ENCODE peak calls at places on chromosomes 7 and 10, in four cellular contexts. M is IMR-90, C is mesenchymal stem cell, T is trophoblast cell. E is an unnamed sample.

GRCh38 chr7:104943502-104944343 is 70.3 kb upstream of the KMT2E start:
- DNase-seq in C (no peak), T (no peak), M (no peak), E (peak)

GRCh38 chr7:101386558-101387199 is 24.0 kb downstream of the COL26A1 start:
- DNase-seq in T (no peak), M (peak), C (peak), E (no peak)

GRCh38 chr10:18164093-18164492 is 23.9 kb downstream of the CACNB2 start:
- DNase-seq in M (peak), C (peak), T (no peak), E (no peak)

GRCh38 chr7:29107056-29107455 is 39.3 kb downstream of the CPVL start:
- DNase-seq in M (no peak), C (no peak), T (no peak), E (no peak)

GRCh38 chr7:40697653-40698052 is 562.8 kb downstream of the SUGCT start:
- DNase-seq in M (no peak), C (no peak), T (no peak), E (no peak)

GRCh38 chr7:150447966-150448788 is 2.3 kb upstream of the GIMAP8 start:
- DNase-seq in T (no peak), M (no peak), C (no peak), E (no peak)

GRCh38 chr10:48696535-48696873 is 11.8 kb downstream of the WDFY4 start:
- DNase-seq in M (no peak), T (no peak), C (no peak), E (no peak)

GRCh38 chr7:104841798-104842197 is 172.2 kb upstream of the KMT2E start:
- DNase-seq in M (no peak), C (no peak), T (no peak), E (no peak)

GRCh38 chr7:26198781-26199169 is 1.8 kb downstream of the HNRNPA2B1 start:
- DNase-seq in T (no peak), C (no peak), M (no peak), E (no peak)

GRCh38 chr7:116670409-116671036 is 1.5 kb upstream of the MET start:
- DNase-seq in T (peak), C (peak), M (peak), E (no peak)

GRCh38 chr7:55326079-55326847 is 38.9 kb upstream of the LANCL2 start:
- DNase-seq in C (no peak), T (no peak), M (no peak), E (no peak)

GRCh38 chr10:23479798-23480473 is 41.1 kb downstream of the OTUD1 start:
- DNase-seq in M (no peak), T (no peak), C (no peak), E (no peak)

GRCh38 chr7:45924283-45924682 is 3.2 kb upstream of the IGFBP3 start:
- DNase-seq in C (peak), T (peak), M (peak), E (no peak)

GRCh38 chr7:149772821-149773425 is 465 bp downstream of the ZNF467 start:
- DNase-seq in M (no peak), T (peak), C (no peak), E (peak)

GRCh38 chr7:36262706-36263484 is 109.8 kb downstream of the EEPD1 start:
- DNase-seq in C (no peak), M (no peak), T (no peak), E (no peak)

GRCh38 chr7:82226191-82226590 is 217.4 kb downstream of the CACNA2D1 start:
- DNase-seq in T (no peak), M (no peak), C (no peak), E (no peak)

GRCh38 chr10:116737582-116738358 is 4.6 kb downstream of the HSPA12A start:
- DNase-seq in C (no peak), M (no peak), T (no peak), E (peak)

GRCh38 chr10:8211631-8212030 is 157.1 kb downstream of the GATA3 start:
- DNase-seq in T (peak), M (no peak), C (no peak), E (peak)

GRCh38 chr7:44377681-44378421 is 52.5 kb upstream of the CAMK2B start:
- DNase-seq in C (no peak), M (no peak), T (no peak), E (no peak)

GRCh38 chr7:150335101-150335773 is 6.2 kb downstream of the RARRES2 start:
- DNase-seq in C (peak), M (peak), T (no peak), E (peak)

GRCh38 chr10:84233940-84234339 is 7.4 kb downstream of the LRIT1 start:
- DNase-seq in M (no peak), T (no peak), C (no peak), E (no peak)

GRCh38 chr10:73226663-73227062 is 20.4 kb downstream of the DNAJC9 start:
- DNase-seq in T (no peak), C (no peak), M (no peak), E (no peak)

GRCh38 chr7:5424689-5425506 is 1.3 kb upstream of the TNRC18 start:
- DNase-seq in M (peak), T (peak), C (peak), E (peak)

GRCh38 chr7:66630529-66630928 is 1.8 kb downstream of the KCTD7 start:
- DNase-seq in T (no peak), C (no peak), M (no peak), E (no peak)

GRCh38 chr10:93061594-93062498 is 1.2 kb downstream of the CYP26C1 start:
- DNase-seq in T (peak), M (peak), C (no peak), E (no peak)

GRCh38 chr7:76281006-76281705 is 21.3 kb upstream of the HSPB1 start:
- DNase-seq in M (no peak), C (no peak), T (peak), E (no peak)

GRCh38 chr10:79070611-79071534 is 2.1 kb downstream of the ZMIZ1 start:
- DNase-seq in T (peak), C (peak), M (peak), E (peak)

GRCh38 chr10:91579351-91579985 is 53.4 kb downstream of the PPP1R3C start:
- DNase-seq in C (no peak), M (peak), T (no peak), E (no peak)

GRCh38 chr10:123553810-123554430 is 112.2 kb upstream of the GPR26 start:
- DNase-seq in M (no peak), T (no peak), C (no peak), E (no peak)

GRCh38 chr10:85623342-85623741 is 743.3 kb downstream of the GRID1 start:
- DNase-seq in T (no peak), M (no peak), C (no peak), E (no peak)

GRCh38 chr7:47392241-47392759 is 189.6 kb downstream of the TNS3 start:
- DNase-seq in C (no peak), M (peak), T (no peak), E (no peak)

GRCh38 chr7:143380646-143381426 is at the start of gene ZYX:
- DNase-seq in M (peak), T (peak), C (peak), E (peak)

GRCh38 chr7:32892521-32893224 is 1.1 kb upstream of the KBTBD2 start:
- DNase-seq in T (peak), C (peak), M (peak), E (peak)

GRCh38 chr7:32890010-32890552 is 1.5 kb downstream of the KBTBD2 start:
- DNase-seq in T (peak), M (peak), C (peak), E (peak)

GRCh38 chr7:32891800-32892520 is 400 bp upstream of the KBTBD2 start:
- DNase-seq in M (peak), T (peak), C (peak), E (peak)

GRCh38 chr7:32891046-32891799 is at the start of gene KBTBD2:
- DNase-seq in M (peak), C (peak), T (peak), E (peak)

DNA sequence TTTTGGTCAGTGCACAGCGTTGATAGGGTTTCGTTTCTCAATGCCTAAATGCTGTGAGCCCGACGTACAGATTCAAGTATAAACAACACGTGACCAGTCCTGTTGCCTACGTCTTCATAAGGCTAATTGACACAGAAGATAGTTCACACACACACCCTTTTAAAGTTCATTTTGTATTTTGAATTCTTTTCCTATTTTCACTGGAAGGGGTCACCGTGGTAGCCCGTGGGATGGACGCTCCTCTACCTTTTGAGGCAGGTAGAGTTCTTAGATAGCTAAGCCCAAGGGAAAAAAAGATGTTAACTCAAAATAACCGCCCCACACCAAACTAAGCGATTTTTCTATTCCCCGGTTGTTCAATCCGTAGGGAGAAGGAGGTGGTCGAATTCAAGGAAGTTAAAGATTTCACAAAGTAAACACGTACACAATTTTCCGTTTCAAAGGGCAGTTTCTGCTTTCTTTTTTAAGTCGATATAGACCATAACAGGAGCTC is 961 bp downstream of the KBTBD2 start:
- DNase-seq in M (peak), C (peak), T (peak), E (peak)
- H3K18ac ChIP-seq in M (peak), C (peak), T (peak), E (peak)

GRCh38 chr7:132424821-132425739 is 151.2 kb downstream of the PLXNA4 start:
- DNase-seq in C (no peak), T (no peak), M (no peak), E (peak)
- H3K18ac ChIP-seq in C (no peak), T (no peak), M (no peak), E (no peak)

GRCh38 chr7:128830231-128831177 is at the start of gene FLNC:
- DNase-seq in M (peak), C (peak), T (peak), E (peak)
- H3K18ac ChIP-seq in M (peak), C (peak), T (peak), E (peak)

GRCh38 chr7:106058925-106059324 is 53.2 kb downstream of the SYPL1 start:
- DNase-seq in M (no peak), T (no peak), C (no peak), E (no peak)
- H3K18ac ChIP-seq in M (no peak), T (no peak), C (no peak), E (no peak)